ENCODE peak calls at places on chromosomes 16 and 17, in seven cellular contexts. I is IMR-90, H is H9, K is H1, L is mesenchymal stem cell, D is mesendoderm, C is trophoblast cell. G is an unnamed sample.

GRCh38 chr17:869067-869466 is 86.9 kb downstream of the MRM3 start:
- DNase-seq in C (no peak), H (no peak), I (peak), D (no peak), K (no peak), L (peak), G (no peak)

GRCh38 chr17:39027037-39027436 is 59.8 kb upstream of the FBXO47 start:
- DNase-seq in L (no peak), D (no peak), C (no peak), I (no peak), K (no peak), H (peak), G (no peak)

GRCh38 chr17:4771519-4772234 is at the start of gene TM4SF5:
- DNase-seq in I (no peak), K (no peak), L (no peak), H (no peak), D (no peak), C (no peak), G (no peak)

GRCh38 chr17:18115517-18115916 is 7.0 kb downstream of the MYO15A start:
- DNase-seq in C (no peak), L (no peak), K (no peak), I (no peak), H (no peak), D (no peak), G (no peak)

GRCh38 chr16:87457724-87458423 is 35.0 kb downstream of the ZCCHC14 start:
- DNase-seq in L (peak), C (peak), I (peak), H (no peak), K (peak), D (peak), G (no peak)

GRCh38 chr17:42459983-42460300 is 1.3 kb downstream of the ATP6V0A1 start:
- DNase-seq in I (peak), C (no peak), H (no peak), L (peak), D (peak), K (no peak), G (no peak)

GRCh38 chr16:55323637-55324490 is at the start of gene IRX6:
- DNase-seq in H (peak), D (peak), K (peak), L (no peak), I (no peak), C (no peak), G (peak)

GRCh38 chr16:1908081-1908633 is 10.1 kb downstream of the HS3ST6 start:
- DNase-seq in C (no peak), K (no peak), I (no peak), L (no peak), D (no peak), H (no peak), G (no peak)

GRCh38 chr16:4718466-4718865 is 15.6 kb downstream of the ANKS3 start:
- DNase-seq in H (no peak), I (no peak), D (peak), K (no peak), C (no peak), L (no peak), G (no peak)

GRCh38 chr17:43517615-43518386 is 28.3 kb downstream of the ETV4 start:
- DNase-seq in K (no peak), D (no peak), C (no peak), I (peak), H (no peak), L (peak), G (no peak)

GRCh38 chr16:80303691-80304090 is 237.1 kb upstream of the DYNLRB2 start:
- DNase-seq in I (no peak), H (no peak), C (no peak), D (no peak), L (no peak), K (no peak), G (no peak)

GRCh38 chr16:47904691-47905090 is 251.1 kb downstream of the ABCC12 start:
- DNase-seq in L (no peak), D (no peak), C (peak), H (no peak), K (no peak), I (no peak), G (no peak)

GRCh38 chr16:65909310-65910050 is 457.0 kb upstream of the CDH5 start:
- DNase-seq in L (no peak), C (no peak), H (no peak), K (no peak), I (no peak), D (no peak), G (no peak)

GRCh38 chr17:19753661-19754463 is 5.8 kb upstream of the ALDH3A1 start:
- DNase-seq in L (no peak), K (no peak), D (no peak), I (no peak), C (no peak), H (no peak), G (no peak)

GRCh38 chr17:58468944-58469343 is 19.3 kb downstream of the HSF5 start:
- DNase-seq in D (no peak), H (no peak), C (no peak), I (no peak), K (no peak), L (no peak), G (no peak)

GRCh38 chr16:54291107-54291980 is 4.8 kb upstream of the IRX3 start:
- DNase-seq in L (no peak), C (no peak), I (no peak), K (no peak), H (peak), D (peak), G (peak)

GRCh38 chr17:43367588-43368242 is 31.1 kb upstream of the ARL4D start:
- DNase-seq in D (peak), L (peak), I (peak), H (peak), C (peak), K (no peak), G (peak)

GRCh38 chr16:57462978-57463362 is 491 bp downstream of the POLR2C start:
- DNase-seq in K (no peak), L (peak), C (no peak), I (no peak), H (no peak), D (no peak), G (no peak)

GRCh38 chr16:64019339-64019738 is 1102.5 kb downstream of the CDH11 start:
- DNase-seq in I (no peak), D (peak), L (no peak), K (no peak), H (no peak), C (no peak), G (no peak)

GRCh38 chr16:66474750-66475199 is 47.7 kb downstream of the BEAN1 start:
- DNase-seq in H (no peak), I (no peak), D (peak), L (no peak), C (no peak), K (no peak), G (no peak)

GRCh38 chr16:72191551-72191950 is 19.6 kb upstream of the PMFBP1 start:
- DNase-seq in H (no peak), D (no peak), K (no peak), L (no peak), I (no peak), C (no peak), G (no peak)

GRCh38 chr17:45705123-45706009 is 78.8 kb upstream of the CRHR1 start:
- DNase-seq in C (peak), K (no peak), L (no peak), H (no peak), I (peak), D (peak), G (no peak)

GRCh38 chr16:62404857-62405611 is 368.8 kb upstream of the CDH8 start:
- DNase-seq in I (no peak), H (peak), K (no peak), C (no peak), D (no peak), L (no peak), G (no peak)

GRCh38 chr16:88842806-88843205 is 13.9 kb downstream of the GALNS start:
- DNase-seq in I (no peak), H (no peak), L (no peak), D (no peak), K (no peak), C (no peak), G (no peak)

GRCh38 chr17:48127371-48128051 is 19.9 kb downstream of the SNX11 start:
- DNase-seq in H (no peak), I (no peak), D (peak), C (peak), L (peak), K (no peak), G (no peak)

GRCh38 chr16:25155553-25156460 is 44.3 kb downstream of the LCMT1 start:
- DNase-seq in H (no peak), K (no peak), D (no peak), L (peak), I (peak), C (no peak), G (no peak)

GRCh38 chr17:67995568-67996191 is 589 bp downstream of the C17orf58 start:
- DNase-seq in D (peak), K (no peak), L (peak), I (no peak), H (peak), C (no peak), G (peak)

GRCh38 chr16:17078950-17079631 is 391.7 kb downstream of the XYLT1 start:
- DNase-seq in K (no peak), D (no peak), H (no peak), L (no peak), I (no peak), C (no peak), G (no peak)

GRCh38 chr17:12512712-12513355 is 152.9 kb upstream of the MYOCD start:
- DNase-seq in C (no peak), L (peak), D (no peak), I (peak), K (no peak), H (no peak), G (no peak)
- H2BK5ac ChIP-seq in C (no peak), L (no peak), D (no peak), I (peak), K (no peak), H (no peak), G (no peak)

DNA sequence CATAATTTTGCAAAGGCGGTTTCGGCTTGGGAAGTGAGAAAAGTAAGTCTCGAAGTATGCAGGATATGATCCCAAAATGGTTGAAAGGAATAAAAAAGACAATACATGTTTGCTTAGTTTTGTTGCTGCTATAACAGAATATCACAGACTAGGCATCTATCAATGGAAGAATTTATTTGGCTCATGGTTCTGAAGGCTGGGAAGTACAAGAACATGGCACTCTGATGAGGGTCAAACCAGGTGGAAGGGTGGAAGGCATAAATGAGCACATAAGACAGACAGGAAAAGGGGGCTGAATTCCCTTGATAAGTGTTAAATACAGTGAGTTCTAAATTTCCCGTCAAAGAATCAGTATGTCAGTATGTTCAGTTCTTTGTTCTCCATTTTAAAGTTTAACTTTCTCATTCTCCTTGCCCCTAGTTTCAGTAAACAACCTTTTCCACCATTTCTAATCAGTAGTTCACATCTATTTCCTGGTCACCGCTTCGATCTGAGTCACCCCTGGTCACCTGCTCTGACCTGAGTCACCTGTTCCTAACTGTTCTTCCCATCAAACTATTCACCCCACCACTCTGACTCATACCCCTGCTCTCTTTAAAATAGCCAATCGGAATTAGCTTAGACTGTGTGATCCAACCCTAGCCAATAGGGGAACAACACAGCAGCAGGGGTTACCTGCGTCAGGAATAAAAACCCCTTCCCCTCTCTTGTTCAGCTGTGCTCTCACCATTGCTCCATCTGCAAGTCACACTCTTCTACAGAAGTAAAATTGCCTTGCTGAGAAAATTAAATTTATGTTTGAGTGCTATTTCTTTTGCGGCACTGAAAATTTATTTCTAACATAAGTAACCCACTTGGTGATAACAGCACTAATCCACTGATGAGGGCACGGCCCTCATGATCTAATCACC is 240.8 kb downstream of the STX8 start:
- DNase-seq in L (no peak), C (peak), K (no peak), D (no peak), H (no peak), I (no peak), G (no peak)
- H2BK5ac ChIP-seq in L (no peak), C (no peak), K (no peak), D (no peak), H (no peak), I (no peak), G (no peak)

GRCh38 chr17:11094377-11094776 is 146.6 kb upstream of the SHISA6 start:
- DNase-seq in D (no peak), H (no peak), K (no peak), L (no peak), I (no peak), C (no peak), G (no peak)
- H2BK5ac ChIP-seq in D (no peak), H (no peak), K (no peak), L (no peak), I (no peak), C (no peak), G (no peak)

DNA sequence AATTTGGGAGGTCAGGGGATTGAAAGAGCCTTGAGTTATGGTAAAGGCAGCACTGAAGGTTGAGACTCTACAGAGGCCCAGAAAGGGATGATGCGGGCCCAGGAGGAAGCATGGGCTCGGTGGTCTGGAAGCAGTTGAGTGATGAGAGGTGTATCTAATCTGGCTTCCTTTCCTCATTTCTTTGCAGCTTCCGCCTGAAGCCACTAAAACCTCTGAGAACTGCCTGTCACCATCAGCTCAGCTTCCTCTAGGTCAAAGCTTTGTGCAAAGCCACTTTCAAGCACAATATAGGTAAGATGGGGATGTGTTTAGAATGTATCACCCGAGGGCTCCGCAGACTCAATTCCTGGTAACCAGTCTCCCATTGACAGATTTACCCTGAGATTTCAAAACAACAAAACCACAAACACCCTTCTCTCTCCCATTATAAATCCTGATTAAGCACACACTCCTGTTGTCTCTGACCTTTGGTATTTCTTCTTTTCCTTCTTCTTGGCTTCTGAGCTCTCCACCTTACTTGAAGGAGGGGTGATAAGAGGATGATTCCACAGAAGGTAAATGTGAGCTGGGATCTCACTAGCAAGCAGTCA is 21.2 kb downstream of the USP43 start:
- DNase-seq in I (no peak), D (no peak), H (no peak), L (no peak), K (no peak), C (no peak), G (no peak)
- H2BK5ac ChIP-seq in I (no peak), D (no peak), H (no peak), L (no peak), K (no peak), C (no peak), G (no peak)

GRCh38 chr17:57135026-57135747 is 50.1 kb downstream of the AKAP1 start:
- DNase-seq in I (no peak), D (no peak), L (no peak), H (no peak), C (no peak), K (no peak), G (no peak)

GRCh38 chr17:57135748-57136342 is 50.8 kb downstream of the AKAP1 start:
- DNase-seq in H (no peak), L (no peak), C (no peak), D (no peak), K (no peak), I (no peak), G (no peak)

GRCh38 chr17:57138956-57139576 is 54.0 kb downstream of the AKAP1 start:
- DNase-seq in K (no peak), L (peak), C (no peak), D (peak), I (peak), H (no peak), G (no peak)

GRCh38 chr17:57138030-57138911 is 53.2 kb downstream of the AKAP1 start:
- DNase-seq in I (no peak), L (no peak), H (peak), K (no peak), C (no peak), D (no peak), G (no peak)

GRCh38 chr17:57136355-57136754 is 51.3 kb downstream of the AKAP1 start:
- DNase-seq in L (no peak), H (peak), I (no peak), C (no peak), K (no peak), D (no peak), G (no peak)
- H2BK5ac ChIP-seq in L (no peak), H (no peak), I (no peak), C (no peak), K (no peak), D (no peak), G (no peak)

GRCh38 chr16:81703177-81704155 is 75.6 kb upstream of the PLCG2 start:
- DNase-seq in C (peak), I (peak), D (no peak), H (no peak), K (no peak), L (peak), G (no peak)
- H2BK5ac ChIP-seq in C (peak), I (peak), D (no peak), H (no peak), K (peak), L (no peak), G (no peak)

DNA sequence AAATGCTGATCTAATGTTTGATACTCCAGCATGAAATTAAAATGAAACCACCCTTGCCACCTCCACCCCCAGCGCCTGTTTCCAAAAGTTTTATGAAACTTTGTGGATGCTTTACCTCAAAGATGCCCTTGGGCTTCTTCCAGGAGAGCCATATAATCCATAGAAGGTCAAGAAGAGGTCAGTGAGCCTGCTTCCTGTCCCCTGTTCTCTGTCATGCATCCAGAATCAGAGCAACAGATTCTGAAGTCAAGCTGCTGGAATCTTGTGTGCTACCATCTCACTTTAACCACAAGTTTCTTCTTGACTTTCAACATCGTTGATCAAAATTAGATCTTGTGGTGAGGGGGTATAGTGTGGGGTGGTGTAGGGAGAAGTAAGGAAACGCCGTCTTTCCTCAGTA is 8.6 kb downstream of the GOSR2 start:
- DNase-seq in H (no peak), D (no peak), L (no peak), I (no peak), K (no peak), C (no peak), G (no peak)
- H2BK5ac ChIP-seq in H (no peak), D (no peak), L (no peak), I (no peak), K (no peak), C (peak), G (no peak)

DNA sequence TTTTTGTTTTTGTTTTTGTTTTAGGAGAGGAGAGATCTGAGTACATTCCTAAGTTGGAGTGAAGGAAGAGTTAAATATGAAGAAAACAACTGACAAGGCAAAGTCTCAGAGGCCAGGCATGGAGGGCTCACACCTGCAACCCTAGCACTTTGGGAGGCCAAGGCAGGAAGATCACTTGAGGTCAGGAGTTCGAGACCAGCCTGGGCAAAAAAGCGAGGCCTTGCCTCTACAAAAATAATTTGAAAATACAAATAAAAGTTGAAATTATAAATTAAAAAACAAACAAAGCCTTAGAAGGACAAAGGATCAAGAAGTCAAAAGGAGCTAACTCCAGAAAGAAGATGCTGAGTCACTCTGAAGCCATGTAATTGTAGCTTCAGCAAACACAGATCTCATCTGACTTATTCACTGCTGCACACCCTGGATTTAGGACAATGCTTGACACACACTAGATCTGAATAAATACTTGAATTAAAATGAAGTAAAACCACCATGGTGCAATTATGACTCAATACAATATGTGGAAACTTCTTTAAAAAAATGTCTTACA is 9.1 kb downstream of the CEP20 start:
- DNase-seq in I (peak), K (no peak), C (no peak), D (no peak), H (no peak), L (peak), G (no peak)
- H2BK5ac ChIP-seq in I (peak), K (no peak), C (no peak), D (no peak), H (no peak), L (no peak), G (no peak)

GRCh38 chr17:10297691-10298090 is 75.1 kb downstream of the MYH13 start:
- DNase-seq in I (no peak), C (no peak), K (no peak), D (no peak), L (no peak), H (no peak), G (no peak)

GRCh38 chr17:10290046-10290445 is 82.8 kb downstream of the MYH13 start:
- DNase-seq in K (no peak), I (no peak), H (no peak), C (peak), L (no peak), D (no peak), G (no peak)

GRCh38 chr17:10292057-10292931 is 80.5 kb downstream of the MYH13 start:
- DNase-seq in I (peak), D (peak), L (peak), K (no peak), H (no peak), C (peak), G (no peak)

GRCh38 chr17:10295728-10296343 is 77.0 kb downstream of the MYH13 start:
- DNase-seq in L (peak), H (peak), I (peak), D (peak), C (peak), K (peak), G (peak)

GRCh38 chr17:10294162-10294561 is 78.6 kb downstream of the MYH13 start:
- DNase-seq in H (no peak), I (no peak), D (no peak), C (no peak), K (no peak), L (no peak), G (no peak)
- H2BK5ac ChIP-seq in H (no peak), I (no peak), D (no peak), C (no peak), K (no peak), L (no peak), G (no peak)

GRCh38 chr16:14669776-14670175 is 24.3 kb downstream of the PLA2G10 start:
- DNase-seq in D (no peak), C (peak), L (no peak), K (no peak), H (peak), I (no peak), G (no peak)
- H2BK5ac ChIP-seq in D (no peak), C (no peak), L (no peak), K (no peak), H (no peak), I (no peak), G (no peak)